ENCODE peak calls at places on chromosomes 5 and 9, in ten cellular contexts. E is AG04450; M is Peyer's patch; L is upper lobe of right lung; Q is uterus; J is CD8-positive, alpha-beta T cell; S is effector memory CD4-positive, alpha-beta T cell; I is neuronal stem cell; F is cardiac muscle cell; U is left lung. K is an unnamed sample. For H3K9me3, the result is how much of the 10 kb centered on the place peaks cover.

GRCh38 chr5:51521583-51521982 is 138.3 kb downstream of the ISL1 start:
- DNase-seq in E (no peak), M (no peak), L (no peak), Q (no peak), J (no peak), S (no peak), I (no peak), F (peak), U (no peak), K (no peak)

GRCh38 chr5:83554133-83554532 is 82.6 kb downstream of the VCAN start:
- DNase-seq in E (no peak), M (no peak), L (no peak), Q (no peak), J (no peak), S (no peak), I (no peak), F (no peak), U (no peak), K (no peak)

GRCh38 chr5:180631549-180632392 is 17.6 kb downstream of the FLT4 start:
- DNase-seq in E (no peak), M (no peak), L (peak), Q (no peak), J (no peak), S (no peak), I (no peak), F (no peak), U (peak), K (no peak)

GRCh38 chr9:114272739-114273431 is 50.0 kb upstream of the ORM1 start:
- DNase-seq in E (no peak), M (no peak), L (peak), Q (no peak), J (no peak), S (no peak), I (no peak), F (no peak), U (no peak), K (no peak)

GRCh38 chr5:61333351-61334223 is 1.5 kb downstream of the ZSWIM6 start:
- DNase-seq in E (no peak), M (peak), L (peak), Q (peak), J (peak), S (no peak), I (peak), F (peak), U (peak), K (peak)

GRCh38 chr5:149837680-149838269 is 106.8 kb downstream of the PDE6A start:
- DNase-seq in E (peak), M (no peak), L (no peak), Q (no peak), J (no peak), S (no peak), I (peak), F (peak), U (no peak), K (no peak)

GRCh38 chr9:79742145-79742820 is 170.5 kb downstream of the TLE4 start:
- DNase-seq in E (no peak), M (no peak), L (no peak), Q (no peak), J (no peak), S (no peak), I (no peak), F (peak), U (no peak), K (no peak)

GRCh38 chr5:72817639-72818266 is 1.3 kb downstream of the TNPO1 start:
- DNase-seq in E (no peak), M (no peak), L (no peak), Q (no peak), J (no peak), S (no peak), I (no peak), F (no peak), U (no peak), K (no peak)

GRCh38 chr5:56475689-56476486 is 242.8 kb upstream of the ANKRD55 start:
- DNase-seq in E (no peak), M (no peak), L (no peak), Q (no peak), J (no peak), S (no peak), I (no peak), F (no peak), U (no peak), K (no peak)

GRCh38 chr5:64742821-64743220 is 25.7 kb downstream of the SREK1IP1 start:
- DNase-seq in E (no peak), M (no peak), L (no peak), Q (no peak), J (no peak), S (no peak), I (no peak), F (no peak), U (no peak), K (no peak)

GRCh38 chr5:98201006-98201620 is 572.4 kb upstream of the RGMB start:
- DNase-seq in E (no peak), M (no peak), L (no peak), Q (no peak), J (no peak), S (no peak), I (no peak), F (no peak), U (no peak), K (no peak)

DNA sequence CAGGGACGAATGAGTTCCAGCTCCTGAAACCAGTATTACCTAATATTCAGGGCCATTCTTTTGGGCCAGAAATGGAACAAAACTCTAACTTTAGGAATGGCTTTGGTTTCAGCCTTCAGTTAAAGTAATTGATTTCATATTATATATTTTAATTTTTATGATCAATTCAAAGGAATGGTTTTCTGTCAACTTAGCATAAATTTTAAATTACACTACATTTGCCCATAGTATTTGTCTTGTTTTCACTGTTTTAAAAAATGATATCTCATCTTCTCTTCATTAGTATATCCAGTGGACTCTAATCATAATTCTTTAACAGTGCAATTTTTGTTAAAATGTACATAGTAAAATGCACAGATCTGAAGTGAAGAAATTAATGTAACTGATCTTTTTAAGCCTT is 1.9 kb upstream of the PCDHB16 start:
- DNase-seq in E (no peak), M (no peak), L (no peak), Q (no peak), J (no peak), S (no peak), I (no peak), F (no peak), U (no peak), K (no peak)
- H3K9me3 ChIP-seq in E (under half), M (under half), L (under half), Q (half or more), J (under half), S (under half), I (under half), F (under half), U (under half), K (under half)

DNA sequence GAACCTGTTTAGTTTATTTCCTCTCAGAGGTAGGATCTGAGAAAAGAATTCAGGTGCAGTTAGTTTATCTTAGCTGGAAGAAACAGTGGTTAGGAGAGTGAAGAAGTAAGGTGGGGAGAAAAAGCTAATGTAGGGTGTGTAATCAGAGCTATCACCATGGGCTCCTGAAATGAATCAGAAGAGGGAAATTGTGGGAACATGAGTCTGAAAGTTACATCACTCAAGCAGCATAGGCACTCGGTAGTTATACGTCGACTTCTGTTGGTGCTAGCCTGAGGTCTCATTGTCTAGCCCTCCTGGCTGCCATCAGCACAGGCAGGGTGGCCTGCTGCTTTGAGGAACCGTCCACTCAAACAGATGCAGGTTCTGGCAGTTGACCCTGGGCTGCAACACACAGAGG is 56.7 kb upstream of the NPR3 start:
- DNase-seq in E (no peak), M (no peak), L (no peak), Q (no peak), J (no peak), S (no peak), I (no peak), F (no peak), U (no peak), K (no peak)
- H3K9me3 ChIP-seq in E (under half), M (under half), L (under half), Q (under half), J (under half), S (under half), I (under half), F (under half), U (under half), K (under half)

GRCh38 chr9:40913928-40914673 is 214.4 kb downstream of the FOXD4L6 start:
- DNase-seq in E (no peak), M (no peak), L (no peak), Q (no peak), J (peak), S (no peak), I (no peak), F (no peak), U (no peak), K (no peak)

GRCh38 chr9:40914772-40915659 is 213.5 kb downstream of the FOXD4L6 start:
- DNase-seq in E (no peak), M (no peak), L (no peak), Q (no peak), J (peak), S (no peak), I (no peak), F (no peak), U (no peak), K (no peak)

GRCh38 chr9:40911647-40912046 is 216.8 kb downstream of the FOXD4L6 start:
- DNase-seq in E (no peak), M (no peak), L (no peak), Q (no peak), J (peak), S (no peak), I (no peak), F (no peak), U (no peak), K (no peak)

GRCh38 chr9:40909821-40910220 is 218.7 kb downstream of the FOXD4L6 start:
- DNase-seq in E (no peak), M (no peak), L (no peak), Q (no peak), J (peak), S (no peak), I (no peak), F (no peak), U (no peak), K (no peak)

DNA sequence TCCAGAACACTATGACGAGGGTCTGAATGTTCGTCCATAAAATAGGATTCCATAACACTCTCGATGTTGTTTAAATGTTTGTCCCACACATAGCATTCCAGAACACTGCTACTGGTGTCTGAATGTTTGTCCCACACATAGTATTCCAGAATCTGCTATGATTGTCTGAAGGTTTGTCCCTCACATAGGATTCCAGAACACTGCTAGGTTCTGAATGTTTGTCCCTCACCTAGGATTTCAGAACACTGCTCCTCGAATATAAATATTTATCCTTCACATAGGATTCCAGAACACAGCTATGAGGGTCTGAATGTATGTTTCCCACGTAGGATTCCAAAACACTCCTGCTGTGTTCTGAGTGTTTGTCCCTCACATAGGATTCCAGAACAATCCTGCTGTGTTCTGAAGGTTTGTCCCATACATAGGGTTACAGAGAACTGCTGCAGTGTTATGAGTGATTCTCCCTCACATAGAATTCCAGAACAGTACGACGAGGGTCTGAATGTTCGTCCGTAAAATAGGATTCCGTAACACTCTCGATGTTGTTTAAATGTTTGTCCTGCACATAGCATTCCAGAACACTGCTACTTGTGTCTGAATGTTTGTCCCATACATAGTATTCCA is 215.3 kb downstream of the FOXD4L6 start:
- DNase-seq in E (no peak), M (no peak), L (no peak), Q (no peak), J (no peak), S (no peak), I (no peak), F (no peak), U (no peak), K (no peak)
- H3K9me3 ChIP-seq in E (under half), M (under half), L (half or more), Q (half or more), J (half or more), S (half or more), I (under half), F (under half), U (under half), K (half or more)

GRCh38 chr9:88414298-88414697 is 26.1 kb downstream of the SPIN1 start:
- DNase-seq in E (no peak), M (no peak), L (no peak), Q (no peak), J (no peak), S (no peak), I (no peak), F (no peak), U (no peak), K (no peak)
- H3K9me3 ChIP-seq in E (under half), M (under half), L (under half), Q (under half), J (under half), S (under half), I (under half), F (under half), U (under half), K (under half)